ENCODE peak calls at places on chromosome 2, in five cellular contexts. S, L, X, G and M are unnamed samples.

GRCh38 chr2:53173126-53173525 is 594.5 kb upstream of the CHAC2 start:
- DNase-seq in S (no peak), L (no peak), X (no peak), G (no peak), M (no peak)

GRCh38 chr2:76120176-76120575 is 409.5 kb upstream of the GCFC2 start:
- DNase-seq in S (no peak), L (no peak), X (no peak), G (no peak), M (no peak)

GRCh38 chr2:179264238-179265081 is at the start of gene SESTD1:
- DNase-seq in S (peak; percentile 72), L (peak; percentile 46), X (peak; percentile 42), G (peak; percentile 67), M (peak; percentile 70)

GRCh38 chr2:200677721-200678532 is 92.1 kb downstream of the AOX1 start:
- DNase-seq in S (no peak), L (peak; percentile 63), X (no peak), G (no peak), M (no peak)

GRCh38 chr2:230925443-230925878 is 419 bp upstream of the GPR55 start:
- DNase-seq in S (no peak), L (no peak), X (no peak), G (peak; percentile 24), M (no peak)

GRCh38 chr2:132936261-132936660 is 266.3 kb upstream of the LYPD1 start:
- DNase-seq in S (no peak), L (peak; percentile 12), X (no peak), G (no peak), M (no peak)

GRCh38 chr2:119389615-119390306 is 23.0 kb downstream of the DBI start:
- DNase-seq in S (no peak), L (peak; percentile 89), X (no peak), G (peak; percentile 75), M (no peak)

GRCh38 chr2:146990311-146990781 is 854.5 kb upstream of the ACVR2A start:
- DNase-seq in S (no peak), L (no peak), X (no peak), G (no peak), M (no peak)

GRCh38 chr2:71605781-71606241 is 152.4 kb downstream of the DYSF start:
- DNase-seq in S (no peak), L (no peak), X (peak; percentile 74), G (peak; percentile 5), M (no peak)

GRCh38 chr2:229543176-229543873 is 171.0 kb downstream of the DNER start:
- DNase-seq in S (no peak), L (no peak), X (no peak), G (no peak), M (no peak)

GRCh38 chr2:109320195-109320935 is 191.4 kb downstream of the SH3RF3 start:
- DNase-seq in S (no peak), L (no peak), X (no peak), G (no peak), M (no peak)

GRCh38 chr2:150228936-150229335 is 258.5 kb downstream of the RND3 start:
- DNase-seq in S (no peak), L (peak; percentile 56), X (peak; percentile 26), G (no peak), M (no peak)

GRCh38 chr2:84884396-84884795 is 3.5 kb upstream of the TRABD2A start:
- DNase-seq in S (no peak), L (no peak), X (no peak), G (no peak), M (no peak)

GRCh38 chr2:1910562-1911256 is 166.4 kb upstream of the PXDN start:
- DNase-seq in S (no peak), L (no peak), X (peak; percentile 13), G (no peak), M (no peak)

GRCh38 chr2:240390091-240391073 is 45.1 kb upstream of the GPC1 start:
- DNase-seq in S (no peak), L (no peak), X (no peak), G (no peak), M (no peak)

GRCh38 chr2:154813636-154814035 is 115.1 kb downstream of the KCNJ3 start:
- DNase-seq in S (no peak), L (no peak), X (no peak), G (no peak), M (no peak)

GRCh38 chr2:72897785-72898184 is 10.6 kb downstream of the SPR start:
- DNase-seq in S (no peak), L (no peak), X (no peak), G (no peak), M (no peak)

GRCh38 chr2:190468814-190469569 is 60.8 kb downstream of the MFSD6 start:
- DNase-seq in S (no peak), L (peak; percentile 98), X (peak; percentile 96), G (peak; percentile 77), M (no peak)

GRCh38 chr2:56476509-56477071 is 292.8 kb downstream of the CCDC85A start:
- DNase-seq in S (no peak), L (no peak), X (no peak), G (no peak), M (no peak)

GRCh38 chr2:20141056-20141762 is 83.7 kb downstream of the SDC1 start:
- DNase-seq in S (no peak), L (peak; percentile 93), X (no peak), G (peak; percentile 62), M (no peak)

GRCh38 chr2:209208211-209208610 is 215.6 kb upstream of the MAP2 start:
- DNase-seq in S (no peak), L (peak; percentile 43), X (no peak), G (no peak), M (peak; percentile 2)

GRCh38 chr2:86225581-86225980 is 26.3 kb downstream of the MRPL35 start:
- DNase-seq in S (peak; percentile 74), L (no peak), X (no peak), G (no peak), M (no peak)

GRCh38 chr2:218830526-218831306 is 887 bp downstream of the PRKAG3 start:
- DNase-seq in S (no peak), L (no peak), X (no peak), G (no peak), M (no peak)

GRCh38 chr2:238841542-238842181 is 6.2 kb upstream of the TWIST2 start:
- DNase-seq in S (no peak), L (peak; percentile 23), X (no peak), G (no peak), M (no peak)

GRCh38 chr2:7646661-7647060 is 729.4 kb downstream of the RNF144A start:
- DNase-seq in S (no peak), L (no peak), X (no peak), G (no peak), M (no peak)

GRCh38 chr2:177188482-177189469 is 23.8 kb upstream of the HNRNPA3 start:
- DNase-seq in S (no peak), L (no peak), X (no peak), G (no peak), M (no peak)

GRCh38 chr2:107681946-107682345 is 144.7 kb upstream of the RGPD4 start:
- DNase-seq in S (no peak), L (no peak), X (no peak), G (no peak), M (no peak)

GRCh38 chr2:127581050-127581345 is 45.5 kb downstream of the MYO7B start:
- DNase-seq in S (no peak), L (no peak), X (no peak), G (no peak), M (no peak)

GRCh38 chr2:240507778-240508251 is 50.0 kb downstream of the ANKMY1 start:
- DNase-seq in S (no peak), L (no peak), X (no peak), G (no peak), M (no peak)